ENCODE peak calls at places on chromosomes 13 and 19, in six cellular contexts. E is left ventricle myocardium inferior, P is cardiac muscle cell, C is tibial nerve, L is BJ, H is neural progenitor cell. Q is an unnamed sample.

GRCh38 chr19:49985926-49986325 is 25.0 kb upstream of the SIGLEC11 start:
- DNase-seq in H (no peak), E (no peak), L (no peak), C (no peak), P (no peak), Q (no peak)

GRCh38 chr13:75864718-75865117 is 228.6 kb downstream of the LMO7 start:
- DNase-seq in E (no peak), C (no peak), P (no peak), L (no peak), H (no peak), Q (no peak)

GRCh38 chr13:21130116-21130515 is 46.2 kb downstream of the SKA3 start:
- DNase-seq in H (peak; percentile 58), C (no peak), P (no peak), E (no peak), L (no peak), Q (no peak)

GRCh38 chr19:37935341-37935740 is 28.3 kb downstream of the SIPA1L3 start:
- DNase-seq in L (no peak), E (no peak), P (no peak), C (no peak), H (no peak), Q (no peak)

GRCh38 chr19:51071006-51071405 is 6.1 kb upstream of the KLK13 start:
- DNase-seq in E (no peak), C (no peak), H (no peak), P (no peak), L (no peak), Q (no peak)

GRCh38 chr13:113972451-113973217 is 1.2 kb downstream of the C13orf46 start:
- DNase-seq in P (no peak), H (no peak), C (no peak), L (no peak), E (no peak), Q (peak; percentile 60)

GRCh38 chr13:44904982-44905381 is 84.3 kb downstream of the NUFIP1 start:
- DNase-seq in H (no peak), P (no peak), C (peak; percentile 66), L (peak; percentile 96), E (peak; percentile 40), Q (no peak)

GRCh38 chr13:78177306-78177705 is 258.7 kb upstream of the EDNRB start:
- DNase-seq in P (no peak), L (no peak), C (no peak), H (no peak), E (no peak), Q (no peak)

GRCh38 chr13:59914556-59914955 is 249.2 kb downstream of the DIAPH3 start:
- DNase-seq in H (no peak), P (no peak), E (no peak), C (no peak), L (no peak), Q (no peak)

GRCh38 chr13:93915269-93915809 is 564.1 kb downstream of the DCT start:
- DNase-seq in C (no peak), L (peak; percentile 34), E (no peak), H (no peak), P (no peak), Q (no peak)

GRCh38 chr19:28920269-28921066 is 292.5 kb downstream of the UQCRFS1 start:
- DNase-seq in C (no peak), E (no peak), H (peak; percentile 53), L (no peak), P (no peak), Q (peak; percentile 73)

GRCh38 chr13:68047889-68048288 is 817.8 kb upstream of the PCDH9 start:
- DNase-seq in H (peak; percentile 3), P (no peak), C (no peak), L (no peak), E (no peak), Q (no peak)

GRCh38 chr19:40358773-40359172 is 10.3 kb downstream of the PLD3 start:
- DNase-seq in E (no peak), C (peak; percentile 9), H (no peak), L (no peak), P (no peak), Q (no peak)

GRCh38 chr13:37198629-37199028 is 93.2 kb upstream of the CSNK1A1L start:
- DNase-seq in P (no peak), E (no peak), H (peak; percentile 52), C (no peak), L (no peak), Q (peak; percentile 21)

GRCh38 chr13:90008707-90009149 is 1338.8 kb upstream of the MIR17HG start:
- DNase-seq in P (no peak), C (no peak), E (no peak), L (no peak), H (peak; percentile 28), Q (no peak)

GRCh38 chr13:90591927-90592268 is 755.6 kb upstream of the MIR17HG start:
- DNase-seq in P (no peak), H (no peak), L (no peak), C (no peak), E (no peak), Q (no peak)

GRCh38 chr13:51479199-51479523 is 26.3 kb upstream of the INTS6 start:
- DNase-seq in H (no peak), L (no peak), C (no peak), P (no peak), E (no peak), Q (no peak)

GRCh38 chr19:29673451-29674371 is 8.4 kb downstream of the PLEKHF1 start:
- DNase-seq in L (no peak), P (no peak), E (no peak), C (no peak), H (no peak), Q (no peak)

GRCh38 chr19:14023404-14024235 is 4.3 kb upstream of the RLN3 start:
- DNase-seq in C (no peak), H (peak; percentile 74), L (no peak), E (peak; percentile 39), P (peak; percentile 65), Q (peak; percentile 79)

GRCh38 chr19:48752511-48753365 is at the start of gene FUT1:
- DNase-seq in L (no peak), E (peak; percentile 72), P (peak; percentile 60), H (peak; percentile 89), C (no peak), Q (peak; percentile 98)

GRCh38 chr19:926595-927043 is 784 bp downstream of the ARID3A start:
- DNase-seq in P (peak; percentile 54), H (peak; percentile 65), E (peak; percentile 70), L (no peak), C (peak; percentile 63), Q (peak; percentile 87)

GRCh38 chr19:55146648-55147218 is 2.3 kb downstream of the TNNT1 start:
- DNase-seq in L (no peak), P (peak; percentile 37), H (peak; percentile 91), E (no peak), C (no peak), Q (peak; percentile 98)

GRCh38 chr13:33323766-33324525 is 38.4 kb upstream of the STARD13 start:
- DNase-seq in L (no peak), E (no peak), H (no peak), P (no peak), C (no peak), Q (no peak)

GRCh38 chr19:28292822-28293500 is 920.0 kb downstream of the UQCRFS1 start:
- DNase-seq in C (no peak), P (peak; percentile 35), H (no peak), L (no peak), E (no peak), Q (peak; percentile 47)

GRCh38 chr19:17766543-17767131 is 15.4 kb downstream of the FCHO1 start:
- DNase-seq in E (peak; percentile 76), L (no peak), H (peak; percentile 93), C (peak; percentile 77), P (peak; percentile 88), Q (peak; percentile 89)

GRCh38 chr19:4277051-4277700 is 1.9 kb upstream of the SHD start:
- DNase-seq in L (no peak), H (no peak), E (no peak), C (no peak), P (peak; percentile 42), Q (no peak)
- H3K4me3 ChIP-seq in L (no peak overlapping the region), H (no peak overlapping the region), E (no peak overlapping the region), C (no peak overlapping the region), P (no peak overlapping the region), Q (no peak overlapping the region)

GRCh38 chr13:50026788-50027473 is 11.7 kb downstream of the KCNRG start:
- DNase-seq in C (no peak), E (no peak), P (no peak), H (no peak), L (no peak), Q (no peak)
- H3K36me3 ChIP-seq in C (no peaks in the 10 kb centered on the region), E (peaks cover 15% of the 10 kb centered on the region), P (no peaks in the 10 kb centered on the region), H (no peaks in the 10 kb centered on the region), L (no peaks in the 10 kb centered on the region), Q (no peaks in the 10 kb centered on the region)

GRCh38 chr19:5767949-5768348 is 16.6 kb downstream of the PRR22 start:
- DNase-seq in P (no peak), L (no peak), C (no peak), H (no peak), E (no peak), Q (peak; percentile 18)

GRCh38 chr19:5774921-5775320 is 9.6 kb downstream of the PRR22 start:
- DNase-seq in L (no peak), E (no peak), H (no peak), C (no peak), P (no peak), Q (no peak)

GRCh38 chr19:5775668-5776309 is 8.8 kb downstream of the PRR22 start:
- DNase-seq in E (no peak), H (no peak), C (no peak), L (peak; percentile 65), P (no peak), Q (peak; percentile 19)

GRCh38 chr19:5773276-5773675 is 11.3 kb downstream of the PRR22 start:
- DNase-seq in P (no peak), H (no peak), C (no peak), L (no peak), E (no peak), Q (peak; percentile 25)

GRCh38 chr19:5772416-5772815 is 12.1 kb downstream of the PRR22 start:
- DNase-seq in H (no peak), L (no peak), E (no peak), C (no peak), P (no peak), Q (peak; percentile 32)
- H3K4me3 ChIP-seq in H (no peak overlapping the region), L (no peak overlapping the region), E (no peak overlapping the region), C (no peak overlapping the region), P (no peak overlapping the region), Q (no peak overlapping the region)

GRCh38 chr13:29516880-29517279 is 78.6 kb downstream of the SLC7A1 start:
- DNase-seq in H (no peak), E (no peak), C (no peak), P (no peak), L (no peak), Q (no peak)
- H3K36me3 ChIP-seq in H (no peaks in the 10 kb centered on the region), E (peaks cover 31% of the 10 kb centered on the region), C (no peaks in the 10 kb centered on the region), P (peaks cover 12% of the 10 kb centered on the region), L (peaks cover 37% of the 10 kb centered on the region), Q (peaks cover 50% of the 10 kb centered on the region)

DNA sequence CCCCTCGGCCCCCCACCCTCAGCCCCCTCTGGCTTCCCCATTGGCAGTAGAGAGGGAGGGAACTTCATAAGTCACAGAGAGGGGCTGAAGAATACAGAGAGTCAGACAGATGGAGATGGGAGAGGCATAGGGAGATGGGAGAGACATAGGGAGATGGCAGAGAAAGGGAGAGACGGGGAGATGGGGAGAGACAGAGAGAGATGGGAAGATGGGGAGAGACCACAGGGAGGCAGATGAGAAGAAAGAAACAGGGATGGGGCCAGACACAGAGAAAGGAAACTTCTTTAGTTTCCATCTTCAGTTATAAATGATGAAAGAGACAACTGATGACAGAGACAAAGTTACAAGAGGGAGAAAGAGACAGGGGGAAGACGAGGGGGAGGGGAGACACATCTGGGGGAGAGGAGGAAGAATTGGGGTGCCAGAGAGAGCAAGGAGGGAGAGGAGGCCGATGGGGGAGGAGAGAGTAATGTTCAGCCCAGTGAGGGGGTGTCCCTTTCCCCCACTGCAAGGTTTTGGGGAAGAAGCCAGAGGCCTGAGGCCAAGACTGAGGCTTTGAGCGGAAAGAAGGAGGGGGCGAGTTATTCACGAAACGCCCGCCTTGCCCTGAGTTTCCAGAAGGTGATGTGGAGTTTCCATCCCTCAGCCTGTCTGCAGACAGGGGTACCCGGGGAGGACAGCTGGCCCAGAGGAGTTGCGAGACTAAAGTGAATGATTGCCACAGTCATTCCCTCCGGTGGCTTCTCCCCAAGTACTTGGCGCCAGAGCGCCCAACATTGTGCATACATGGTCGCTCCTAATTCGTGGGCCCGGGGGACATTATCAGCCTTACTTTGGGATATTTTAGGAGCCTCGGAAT is 692 bp upstream of the PPAN start:
- DNase-seq in H (no peak), E (no peak), L (no peak), C (no peak), P (no peak), Q (peak; percentile 64)
- H3K4me3 ChIP-seq in H (peak overlapping the region; percentile 90), E (peak overlapping the region; percentile 99), L (no peak overlapping the region), C (peak overlapping the region; percentile 82), P (no peak overlapping the region), Q (peak overlapping the region; percentile 100)

Q was measured in H7.